ENCODE peak calls at places on chromosomes 16 and 17, in seven cellular contexts. R is stomach, S is SK-N-SH, A is suprapubic skin, V is esophagus muscularis mucosa, E is transverse colon, K is ovary. J is an unnamed sample.

GRCh38 chr17:62674841-62675240 is 47.4 kb downstream of the MRC2 start:
- DNase-seq in R (no peak), S (no peak), A (no peak), V (no peak), E (no peak), K (no peak), J (no peak)

GRCh38 chr16:4661661-4662060 is 31.7 kb upstream of the NUDT16L1 start:
- DNase-seq in R (peak), S (no peak), A (no peak), V (no peak), E (no peak), K (no peak), J (no peak)

GRCh38 chr17:28720247-28720996 is 637 bp downstream of the RPL23A start:
- DNase-seq in R (no peak), S (no peak), A (no peak), V (no peak), E (no peak), K (no peak), J (no peak)

GRCh38 chr16:77449208-77449607 is 14.4 kb upstream of the ADAMTS18 start:
- DNase-seq in R (no peak), S (no peak), A (no peak), V (no peak), E (no peak), K (no peak), J (no peak)

GRCh38 chr17:50027639-50028206 is 28.2 kb upstream of the ITGA3 start:
- DNase-seq in R (peak), S (peak), A (no peak), V (no peak), E (peak), K (peak), J (no peak)

GRCh38 chr16:64412578-64413280 is 709.1 kb downstream of the CDH11 start:
- DNase-seq in R (no peak), S (no peak), A (no peak), V (no peak), E (no peak), K (no peak), J (no peak)

GRCh38 chr16:50680907-50681885 is at the start of gene SNX20:
- DNase-seq in R (peak), S (no peak), A (no peak), V (no peak), E (peak), K (no peak), J (no peak)

GRCh38 chr17:66576473-66576872 is 258.4 kb upstream of the CACNG5 start:
- DNase-seq in R (no peak), S (no peak), A (no peak), V (no peak), E (no peak), K (no peak), J (no peak)

GRCh38 chr16:58556678-58557077 is 41.4 kb downstream of the SETD6 start:
- DNase-seq in R (no peak), S (no peak), A (no peak), V (no peak), E (no peak), K (no peak), J (no peak)

GRCh38 chr17:50110591-50111349 is 15.6 kb downstream of the PDK2 start:
- DNase-seq in R (no peak), S (peak), A (peak), V (no peak), E (no peak), K (no peak), J (no peak)

GRCh38 chr16:1620391-1620790 is 8.2 kb downstream of the CRAMP1 start:
- DNase-seq in R (no peak), S (no peak), A (no peak), V (no peak), E (no peak), K (no peak), J (no peak)

GRCh38 chr16:88769617-88770458 is 15.2 kb downstream of the PIEZO1 start:
- DNase-seq in R (no peak), S (peak), A (no peak), V (no peak), E (peak), K (no peak), J (no peak)

GRCh38 chr17:3011891-3012290 is 51.5 kb downstream of the OR1D5 start:
- DNase-seq in R (no peak), S (no peak), A (no peak), V (no peak), E (no peak), K (no peak), J (no peak)

GRCh38 chr17:2916362-2916928 is 120.2 kb downstream of the RAP1GAP2 start:
- DNase-seq in R (no peak), S (no peak), A (no peak), V (no peak), E (no peak), K (no peak), J (no peak)

GRCh38 chr17:78535285-78536197 is 41.7 kb downstream of the DNAH17 start:
- DNase-seq in R (no peak), S (no peak), A (no peak), V (no peak), E (no peak), K (no peak), J (no peak)

GRCh38 chr17:2075336-2076056 is 20.6 kb downstream of the HIC1 start:
- DNase-seq in R (no peak), S (peak), A (no peak), V (no peak), E (no peak), K (peak), J (no peak)

GRCh38 chr16:86848821-86849220 is 270.5 kb downstream of the FOXL1 start:
- DNase-seq in R (no peak), S (no peak), A (no peak), V (no peak), E (no peak), K (no peak), J (no peak)

GRCh38 chr17:37844158-37844976 is 79.8 kb upstream of the TBC1D3K start:
- DNase-seq in R (peak), S (peak), A (no peak), V (no peak), E (peak), K (no peak), J (peak)
- TF ChIP-seq CTCF in R (peak), S (peak), A (peak), V (peak), E (peak), K (no peak), J (peak)

DNA sequence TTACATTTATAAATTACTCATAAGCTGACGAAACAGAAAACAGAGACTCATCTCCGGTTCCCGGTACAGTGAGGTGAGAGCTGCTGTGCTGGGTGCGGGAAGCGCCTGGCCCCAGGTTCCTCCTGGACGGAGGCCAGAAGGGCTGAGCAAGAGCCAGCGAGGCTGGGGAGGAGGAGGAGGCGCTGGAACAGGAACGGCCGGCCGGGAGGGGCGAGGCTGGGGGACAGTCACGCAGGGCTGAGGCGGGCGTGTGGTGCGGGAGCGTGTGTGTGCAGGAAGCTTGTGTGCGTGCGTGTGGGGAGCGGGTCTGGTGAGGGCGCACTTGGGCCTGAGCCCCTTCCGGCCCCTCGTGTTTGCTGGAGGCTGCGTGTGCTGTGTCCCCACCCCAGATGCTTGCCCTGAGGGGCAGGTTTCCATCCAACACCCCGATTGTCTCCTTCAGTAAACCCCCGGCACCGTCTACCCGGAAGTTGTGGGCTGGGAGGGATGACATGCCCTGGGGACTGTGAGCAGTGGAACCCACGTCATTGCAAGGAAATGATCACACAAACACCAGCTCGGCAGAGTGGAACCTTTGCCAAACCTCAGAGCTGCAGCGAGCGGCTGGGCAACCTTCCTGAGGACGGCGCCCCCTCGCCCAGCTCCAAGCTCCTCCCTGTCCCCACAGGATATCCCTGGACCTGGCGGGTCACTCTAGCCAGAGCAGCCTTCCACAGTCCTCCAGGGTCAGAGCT is 19.4 kb downstream of the CD7 start:
- DNase-seq in R (peak), S (peak), A (peak), V (peak), E (peak), K (peak), J (peak)
- TF ChIP-seq EP300 in R (peak), S (no peak), A (no peak), V (peak), E (peak), K (peak), J (peak)

GRCh38 chr16:84284168-84284722 is 10.4 kb upstream of the WFDC1 start:
- DNase-seq in R (peak), S (peak), A (no peak), V (no peak), E (peak), K (peak), J (peak)
- TF ChIP-seq CTCF in R (no peak), S (no peak), A (no peak), V (no peak), E (no peak), K (no peak), J (no peak)

GRCh38 chr17:80034654-80034976 is 1.1 kb downstream of the TBC1D16 start:
- DNase-seq in R (no peak), S (no peak), A (no peak), V (no peak), E (no peak), K (no peak), J (no peak)

GRCh38 chr17:80035687-80035936 is at the start of gene TBC1D16:
- DNase-seq in R (no peak), S (no peak), A (no peak), V (no peak), E (no peak), K (no peak), J (no peak)

GRCh38 chr17:80036715-80037477 is 454 bp downstream of the CCDC40 start:
- DNase-seq in R (no peak), S (peak), A (peak), V (no peak), E (peak), K (peak), J (no peak)

GRCh38 chr17:80034977-80035686 is 540 bp downstream of the TBC1D16 start:
- DNase-seq in R (no peak), S (no peak), A (no peak), V (no peak), E (peak), K (peak), J (no peak)

GRCh38 chr17:80035937-80036714 is at the start of gene CCDC40:
- DNase-seq in R (peak), S (peak), A (peak), V (peak), E (peak), K (peak), J (peak)
- TF ChIP-seq EP300 in R (no peak), S (no peak), A (no peak), V (no peak), E (no peak), K (no peak), J (peak)

J was measured in tibial nerve.